ENCODE peak calls at places on chromosomes 3 and 15, in ten cellular contexts. One of them, this sample, is unnamed.

GRCh38 chr3:129305592-129306091 is 27.0 kb downstream of the HMCES start:
- DNase-seq in body of pancreas: peak; percentile 95
- DNase-seq in HL-60: peak; percentile 52
- DNase-seq in breast epithelium: peak; percentile 90
- DNase-seq in cardiac fibroblast: peak; percentile 94
- DNase-seq in thoracic aorta: peak; percentile 85
- DNase-seq in cardiac muscle cell: peak; percentile 95
- DNase-seq in coronary artery: peak; percentile 95
- DNase-seq in gastrocnemius medialis: peak; percentile 48
- DNase-seq in AG04450: no peak
- DNase-seq in this sample: peak; percentile 57

GRCh38 chr3:10599444-10599843 is 94.1 kb upstream of the ATP2B2 start:
- DNase-seq in body of pancreas: no peak
- DNase-seq in HL-60: no peak
- DNase-seq in breast epithelium: no peak
- DNase-seq in cardiac fibroblast: no peak
- DNase-seq in thoracic aorta: no peak
- DNase-seq in cardiac muscle cell: no peak
- DNase-seq in coronary artery: no peak
- DNase-seq in gastrocnemius medialis: no peak
- DNase-seq in AG04450: no peak
- DNase-seq in this sample: no peak

GRCh38 chr15:96264801-96265515 is 65.5 kb upstream of the NR2F2 start:
- DNase-seq in body of pancreas: peak; percentile 15
- DNase-seq in HL-60: no peak
- DNase-seq in breast epithelium: no peak
- DNase-seq in cardiac fibroblast: no peak
- DNase-seq in thoracic aorta: no peak
- DNase-seq in cardiac muscle cell: peak; percentile 25
- DNase-seq in coronary artery: no peak
- DNase-seq in gastrocnemius medialis: no peak
- DNase-seq in AG04450: no peak
- DNase-seq in this sample: peak; percentile 37

GRCh38 chr15:94324117-94324826 is 92.9 kb downstream of the MCTP2 start:
- DNase-seq in body of pancreas: peak; percentile 65
- DNase-seq in HL-60: peak; percentile 34
- DNase-seq in breast epithelium: no peak
- DNase-seq in cardiac fibroblast: peak; percentile 67
- DNase-seq in thoracic aorta: no peak
- DNase-seq in cardiac muscle cell: peak; percentile 72
- DNase-seq in coronary artery: no peak
- DNase-seq in gastrocnemius medialis: no peak
- DNase-seq in AG04450: peak; percentile 48
- DNase-seq in this sample: peak; percentile 58

GRCh38 chr3:128262457-128262856 is 109.2 kb downstream of the EEFSEC start:
- DNase-seq in body of pancreas: no peak
- DNase-seq in HL-60: no peak
- DNase-seq in breast epithelium: no peak
- DNase-seq in cardiac fibroblast: no peak
- DNase-seq in thoracic aorta: no peak
- DNase-seq in cardiac muscle cell: no peak
- DNase-seq in coronary artery: peak; percentile 29
- DNase-seq in gastrocnemius medialis: no peak
- DNase-seq in AG04450: no peak
- DNase-seq in this sample: no peak

GRCh38 chr15:26697913-26698312 is 75.0 kb downstream of the GABRB3 start:
- DNase-seq in body of pancreas: no peak
- DNase-seq in HL-60: no peak
- DNase-seq in breast epithelium: no peak
- DNase-seq in cardiac fibroblast: no peak
- DNase-seq in thoracic aorta: no peak
- DNase-seq in cardiac muscle cell: no peak
- DNase-seq in coronary artery: no peak
- DNase-seq in gastrocnemius medialis: no peak
- DNase-seq in AG04450: no peak
- DNase-seq in this sample: no peak

GRCh38 chr3:72376917-72377710 is 471.1 kb downstream of the SHQ1 start:
- DNase-seq in body of pancreas: no peak
- DNase-seq in HL-60: no peak
- DNase-seq in breast epithelium: no peak
- DNase-seq in cardiac fibroblast: no peak
- DNase-seq in thoracic aorta: no peak
- DNase-seq in cardiac muscle cell: no peak
- DNase-seq in coronary artery: no peak
- DNase-seq in gastrocnemius medialis: no peak
- DNase-seq in AG04450: no peak
- DNase-seq in this sample: no peak

GRCh38 chr15:94607176-94607654 is 375.9 kb downstream of the MCTP2 start:
- DNase-seq in body of pancreas: peak; percentile 17
- DNase-seq in HL-60: no peak
- DNase-seq in breast epithelium: no peak
- DNase-seq in cardiac fibroblast: peak; percentile 42
- DNase-seq in thoracic aorta: no peak
- DNase-seq in cardiac muscle cell: peak; percentile 68
- DNase-seq in coronary artery: no peak
- DNase-seq in gastrocnemius medialis: peak; percentile 27
- DNase-seq in AG04450: no peak
- DNase-seq in this sample: no peak

GRCh38 chr15:34366271-34367043 is 539 bp downstream of the LPCAT4 start:
- DNase-seq in body of pancreas: peak; percentile 74
- DNase-seq in HL-60: peak; percentile 58
- DNase-seq in breast epithelium: no peak
- DNase-seq in cardiac fibroblast: peak; percentile 75
- DNase-seq in thoracic aorta: no peak
- DNase-seq in cardiac muscle cell: peak; percentile 67
- DNase-seq in coronary artery: peak; percentile 75
- DNase-seq in gastrocnemius medialis: no peak
- DNase-seq in AG04450: no peak
- DNase-seq in this sample: peak; percentile 20

GRCh38 chr3:112633757-112634156 is 7.2 kb downstream of the CCDC80 start:
- DNase-seq in body of pancreas: no peak
- DNase-seq in HL-60: no peak
- DNase-seq in breast epithelium: no peak
- DNase-seq in cardiac fibroblast: no peak
- DNase-seq in thoracic aorta: no peak
- DNase-seq in cardiac muscle cell: peak; percentile 13
- DNase-seq in coronary artery: no peak
- DNase-seq in gastrocnemius medialis: no peak
- DNase-seq in AG04450: no peak
- DNase-seq in this sample: no peak

GRCh38 chr15:41585140-41586047 is 26.4 kb downstream of the TYRO3 start:
- DNase-seq in body of pancreas: peak; percentile 61
- DNase-seq in HL-60: no peak
- DNase-seq in breast epithelium: peak; percentile 27
- DNase-seq in cardiac fibroblast: peak; percentile 65
- DNase-seq in thoracic aorta: no peak
- DNase-seq in cardiac muscle cell: peak; percentile 66
- DNase-seq in coronary artery: no peak
- DNase-seq in gastrocnemius medialis: no peak
- DNase-seq in AG04450: no peak
- DNase-seq in this sample: peak; percentile 56

GRCh38 chr3:112818289-112818688 is 28.4 kb downstream of the CD200R1L start:
- DNase-seq in body of pancreas: no peak
- DNase-seq in HL-60: peak; percentile 85
- DNase-seq in breast epithelium: no peak
- DNase-seq in cardiac fibroblast: peak; percentile 34
- DNase-seq in thoracic aorta: no peak
- DNase-seq in cardiac muscle cell: no peak
- DNase-seq in coronary artery: no peak
- DNase-seq in gastrocnemius medialis: no peak
- DNase-seq in AG04450: no peak
- DNase-seq in this sample: peak; percentile 79

GRCh38 chr3:194573680-194574437 is 59.4 kb downstream of the TMEM44 start:
- DNase-seq in body of pancreas: peak; percentile 62
- DNase-seq in HL-60: no peak
- DNase-seq in breast epithelium: no peak
- DNase-seq in cardiac fibroblast: peak; percentile 82
- DNase-seq in thoracic aorta: no peak
- DNase-seq in cardiac muscle cell: peak; percentile 76
- DNase-seq in coronary artery: no peak
- DNase-seq in gastrocnemius medialis: no peak
- DNase-seq in AG04450: no peak
- DNase-seq in this sample: peak; percentile 65

GRCh38 chr3:48238506-48239085 is 2.3 kb upstream of the ZNF589 start:
- DNase-seq in body of pancreas: no peak
- DNase-seq in HL-60: no peak
- DNase-seq in breast epithelium: no peak
- DNase-seq in cardiac fibroblast: no peak
- DNase-seq in thoracic aorta: no peak
- DNase-seq in cardiac muscle cell: no peak
- DNase-seq in coronary artery: no peak
- DNase-seq in gastrocnemius medialis: no peak
- DNase-seq in AG04450: no peak
- DNase-seq in this sample: no peak

GRCh38 chr15:71548317-71548908 is 261.9 kb upstream of the NR2E3 start:
- DNase-seq in body of pancreas: no peak
- DNase-seq in HL-60: no peak
- DNase-seq in breast epithelium: no peak
- DNase-seq in cardiac fibroblast: no peak
- DNase-seq in thoracic aorta: no peak
- DNase-seq in cardiac muscle cell: no peak
- DNase-seq in coronary artery: no peak
- DNase-seq in gastrocnemius medialis: no peak
- DNase-seq in AG04450: no peak
- DNase-seq in this sample: no peak
- H3K4me3 ChIP-seq in body of pancreas: no peak overlapping the region
- H3K4me3 ChIP-seq in HL-60: no peak overlapping the region
- H3K4me3 ChIP-seq in breast epithelium: no peak overlapping the region
- H3K4me3 ChIP-seq in cardiac fibroblast: no peak overlapping the region
- H3K4me3 ChIP-seq in thoracic aorta: no peak overlapping the region
- H3K4me3 ChIP-seq in cardiac muscle cell: no peak overlapping the region
- H3K4me3 ChIP-seq in coronary artery: no peak overlapping the region
- H3K4me3 ChIP-seq in gastrocnemius medialis: no peak overlapping the region
- H3K4me3 ChIP-seq in AG04450: no peak overlapping the region
- H3K4me3 ChIP-seq in this sample: no peak overlapping the region

DNA sequence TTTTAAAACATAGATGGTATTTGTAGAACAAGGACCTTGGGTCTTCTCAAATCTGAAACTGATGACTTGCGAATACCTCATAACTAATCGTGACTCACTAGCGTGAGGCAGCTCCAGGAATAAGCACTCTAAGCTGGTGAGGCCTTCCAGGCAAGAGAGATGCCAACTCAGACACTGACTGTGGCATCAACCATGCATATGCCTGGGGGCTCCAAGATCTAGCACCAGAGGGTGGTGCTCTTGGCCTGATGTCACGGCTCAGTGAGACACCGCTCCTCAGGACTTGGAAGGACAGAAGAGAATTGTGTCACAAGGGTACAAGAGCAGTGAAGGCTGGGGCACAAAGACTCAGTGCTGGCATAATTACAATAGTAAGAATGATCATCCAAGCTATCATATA is 125.0 kb upstream of the TRIM42 start:
- DNase-seq in body of pancreas: no peak
- DNase-seq in HL-60: no peak
- DNase-seq in breast epithelium: no peak
- DNase-seq in cardiac fibroblast: no peak
- DNase-seq in thoracic aorta: no peak
- DNase-seq in cardiac muscle cell: no peak
- DNase-seq in coronary artery: peak; percentile 21
- DNase-seq in gastrocnemius medialis: no peak
- DNase-seq in AG04450: no peak
- DNase-seq in this sample: peak; percentile 2
- TF ChIP-seq CTCF in body of pancreas: no peak
- TF ChIP-seq CTCF in HL-60: no peak
- TF ChIP-seq CTCF in breast epithelium: no peak
- TF ChIP-seq CTCF in cardiac fibroblast: no peak
- TF ChIP-seq CTCF in thoracic aorta: no peak
- TF ChIP-seq CTCF in cardiac muscle cell: no peak
- TF ChIP-seq CTCF in coronary artery: no peak
- TF ChIP-seq CTCF in gastrocnemius medialis: no peak
- TF ChIP-seq CTCF in AG04450: no peak
- TF ChIP-seq CTCF in this sample: peak; percentile 5

DNA sequence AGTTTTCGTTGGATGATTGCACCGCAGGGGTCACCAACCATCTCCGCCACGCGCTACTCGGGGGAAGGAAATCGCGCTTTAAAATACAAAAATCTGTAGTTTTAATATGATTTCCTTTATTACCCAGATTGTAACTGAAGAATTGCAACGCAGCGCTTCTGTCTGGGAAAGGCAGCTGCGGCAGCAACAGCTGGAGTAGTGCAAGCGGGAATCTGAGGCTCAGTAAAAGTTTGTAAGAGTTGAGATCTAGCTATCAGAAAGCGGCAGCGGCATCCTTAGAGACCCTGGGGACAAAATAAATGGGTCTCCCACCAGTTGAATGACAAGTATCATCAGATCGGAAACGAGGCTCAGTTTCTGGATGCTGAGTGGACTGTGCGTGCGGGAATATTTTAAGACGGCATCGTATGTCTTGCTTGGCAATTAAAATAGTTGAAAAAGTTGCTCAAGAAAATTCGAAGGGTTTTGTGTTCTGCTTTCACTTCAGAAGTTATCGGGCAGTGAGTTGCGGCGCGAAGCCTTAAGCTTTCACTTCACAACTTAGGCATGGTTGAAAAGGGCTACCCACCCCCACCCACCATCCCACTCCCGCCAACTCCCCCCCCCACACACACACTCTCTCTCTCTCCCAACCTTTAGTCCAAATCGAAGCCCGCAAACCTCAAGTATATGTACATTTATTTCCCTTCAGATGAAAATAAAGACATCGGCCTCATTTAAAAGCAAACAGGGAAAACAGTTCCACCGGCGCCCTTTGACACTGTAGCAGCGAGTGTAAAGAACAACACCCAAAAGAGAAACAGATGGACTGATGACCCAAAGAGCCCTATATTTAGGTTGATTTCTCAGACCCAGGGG is 2.6 kb downstream of the MECOM start:
- DNase-seq in body of pancreas: peak; percentile 50
- DNase-seq in HL-60: no peak
- DNase-seq in breast epithelium: no peak
- DNase-seq in cardiac fibroblast: peak; percentile 73
- DNase-seq in thoracic aorta: no peak
- DNase-seq in cardiac muscle cell: peak; percentile 72
- DNase-seq in coronary artery: no peak
- DNase-seq in gastrocnemius medialis: no peak
- DNase-seq in AG04450: no peak
- DNase-seq in this sample: no peak
- H3K4me3 ChIP-seq in body of pancreas: peak overlapping the region; percentile 58
- H3K4me3 ChIP-seq in HL-60: no peak overlapping the region
- H3K4me3 ChIP-seq in breast epithelium: peak overlapping the region; percentile 51
- H3K4me3 ChIP-seq in cardiac fibroblast: peak overlapping the region; percentile 69
- H3K4me3 ChIP-seq in thoracic aorta: peak overlapping the region; percentile 80
- H3K4me3 ChIP-seq in cardiac muscle cell: peak overlapping the region; percentile 66
- H3K4me3 ChIP-seq in coronary artery: peak overlapping the region; percentile 84
- H3K4me3 ChIP-seq in gastrocnemius medialis: peak overlapping the region; percentile 68
- H3K4me3 ChIP-seq in AG04450: peak overlapping the region; percentile 69
- H3K4me3 ChIP-seq in this sample: peak overlapping the region; percentile 57

DNA sequence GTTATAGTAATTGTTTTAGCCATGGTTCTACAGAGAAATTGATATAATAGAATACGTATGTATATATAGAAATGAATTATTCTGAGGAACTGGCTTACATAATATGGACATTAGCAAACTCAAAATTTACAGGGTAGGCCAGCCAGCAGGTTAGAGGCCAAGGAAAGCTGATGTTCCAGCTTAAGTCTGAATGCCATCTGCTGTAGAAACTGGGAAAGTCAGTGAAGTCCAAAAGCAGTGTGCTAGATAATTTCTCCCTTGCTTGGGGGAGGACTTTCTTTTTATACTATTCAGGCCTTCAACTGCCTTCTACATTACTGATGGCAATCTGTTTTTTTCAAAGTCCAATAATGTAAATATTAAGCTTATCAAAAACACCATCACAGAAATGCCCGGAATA is 1174.7 kb downstream of the ZPLD1 start:
- DNase-seq in body of pancreas: no peak
- DNase-seq in HL-60: no peak
- DNase-seq in breast epithelium: no peak
- DNase-seq in cardiac fibroblast: no peak
- DNase-seq in thoracic aorta: no peak
- DNase-seq in cardiac muscle cell: no peak
- DNase-seq in coronary artery: no peak
- DNase-seq in gastrocnemius medialis: no peak
- DNase-seq in AG04450: no peak
- DNase-seq in this sample: peak; percentile 1
- TF ChIP-seq CTCF in body of pancreas: no peak
- TF ChIP-seq CTCF in HL-60: no peak
- TF ChIP-seq CTCF in breast epithelium: no peak
- TF ChIP-seq CTCF in cardiac fibroblast: no peak
- TF ChIP-seq CTCF in thoracic aorta: no peak
- TF ChIP-seq CTCF in cardiac muscle cell: no peak
- TF ChIP-seq CTCF in coronary artery: no peak
- TF ChIP-seq CTCF in gastrocnemius medialis: no peak
- TF ChIP-seq CTCF in AG04450: no peak
- TF ChIP-seq CTCF in this sample: no peak

This sample was measured in AG10803.